ENCODE peak calls at places on chromosomes 4 and X, in four cellular contexts. E is A549, D is GM23338, S is HCT116. B is an unnamed sample.

GRCh38 chr4:115332078-115332477 is 218.7 kb upstream of the NDST4 start:
- DNase-seq in E (no peak), D (no peak), S (no peak), B (no peak)

GRCh38 chr4:20284990-20285389 is 33.3 kb downstream of the SLIT2 start:
- DNase-seq in E (no peak), D (no peak), S (no peak), B (no peak)

GRCh38 chr4:80153800-80154546 is 43.3 kb upstream of the PRDM8 start:
- DNase-seq in E (no peak), D (no peak), S (no peak), B (no peak)

GRCh38 chr4:39660045-39660444 is 21.4 kb upstream of the SMIM14 start:
- DNase-seq in E (no peak), D (no peak), S (no peak), B (no peak)

GRCh38 chrX:133698298-133698697 is 283.0 kb upstream of the GPC4 start:
- DNase-seq in E (no peak), D (peak; percentile 29), S (no peak), B (no peak)

GRCh38 chr4:172786039-172786792 is 382.4 kb upstream of the GALNT7 start:
- DNase-seq in E (no peak), D (no peak), S (no peak), B (peak; percentile 7)

GRCh38 chr4:163385466-163385865 is 41.8 kb downstream of the NPY5R start:
- DNase-seq in E (no peak), D (peak; percentile 8), S (no peak), B (no peak)

GRCh38 chr4:5706486-5707290 is 1.7 kb downstream of the EVC2 start:
- DNase-seq in E (peak; percentile 6), D (no peak), S (no peak), B (no peak)

GRCh38 chrX:110082156-110082555 is 79.2 kb downstream of the TMEM164 start:
- DNase-seq in E (peak; percentile 57), D (no peak), S (no peak), B (no peak)

GRCh38 chrX:150565551-150565950 is 2.9 kb upstream of the MTM1 start:
- DNase-seq in E (no peak), D (peak; percentile 49), S (no peak), B (no peak)

GRCh38 chr4:6227412-6228157 is 27.2 kb upstream of the JAKMIP1 start:
- DNase-seq in E (no peak), D (no peak), S (no peak), B (no peak)

GRCh38 chr4:6869944-6870343 is 39.7 kb upstream of the TBC1D14 start:
- DNase-seq in E (no peak), D (no peak), S (no peak), B (no peak)

GRCh38 chr4:155614111-155614762 is 52.4 kb upstream of the GUCY1A1 start:
- DNase-seq in E (no peak), D (no peak), S (no peak), B (no peak)

GRCh38 chrX:37685452-37686347 is at the start of gene XK:
- DNase-seq in E (peak; percentile 76), D (peak; percentile 74), S (peak; percentile 71), B (no peak)

DNA sequence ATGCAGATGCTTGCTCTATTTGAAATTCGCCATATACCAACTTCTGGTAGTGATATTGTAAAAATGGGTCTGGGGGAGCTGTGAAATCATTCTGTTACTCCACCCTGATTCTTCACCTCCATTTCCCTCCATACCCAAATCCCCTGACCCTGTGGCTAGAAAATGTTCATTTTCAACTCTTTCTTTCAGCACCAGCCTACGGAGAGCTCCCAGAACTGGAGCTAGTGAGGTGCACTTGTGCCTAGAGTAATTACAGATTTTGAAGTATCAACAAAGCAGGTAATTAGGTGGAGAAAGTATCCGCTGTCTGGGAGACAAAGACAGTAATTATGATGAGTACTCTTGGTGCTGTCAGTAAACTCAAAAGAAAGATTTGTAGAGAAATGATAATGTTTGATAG is 8.1 kb downstream of the ARHGAP36 start:
- DNase-seq in E (no peak), D (no peak), S (no peak), B (no peak)
- TF ChIP-seq REST in E (peak; percentile 79), D (peak; percentile 49), S (peak; percentile 21), B (peak; percentile 85)

DNA sequence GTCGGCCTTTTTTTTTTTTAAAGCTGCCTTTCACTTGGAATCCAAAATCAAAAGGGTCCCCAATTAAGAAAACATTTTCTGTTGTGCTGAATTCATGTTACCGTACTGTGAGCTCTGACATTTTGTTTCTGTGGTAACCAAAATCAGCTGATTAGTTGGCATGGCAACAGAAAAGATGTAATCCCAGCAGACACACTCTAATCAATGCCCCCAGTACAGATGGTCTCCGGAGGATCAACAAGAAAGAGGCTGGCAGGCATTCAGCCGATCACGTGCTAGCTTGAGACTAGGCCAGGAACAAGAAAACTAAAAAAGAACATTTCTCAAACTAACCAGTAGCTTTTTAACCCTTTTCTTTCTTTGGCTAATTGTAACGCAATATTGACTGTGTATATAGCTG is 306.6 kb downstream of the LDB2 start:
- DNase-seq in E (no peak), D (no peak), S (no peak), B (no peak)
- TF ChIP-seq REST in E (no peak), D (no peak), S (no peak), B (no peak)

GRCh38 chrX:131045786-131046185 is 12.4 kb upstream of the ARHGAP36 start:
- DNase-seq in E (no peak), D (no peak), S (no peak), B (no peak)
- TF ChIP-seq REST in E (no peak), D (no peak), S (no peak), B (no peak)

GRCh38 chr4:13627606-13628301 is at the start of gene BOD1L1:
- DNase-seq in E (peak; percentile 90), D (peak; percentile 94), S (peak; percentile 85), B (peak; percentile 88)
- TF ChIP-seq REST in E (no peak), D (no peak), S (no peak), B (peak; percentile 51)

GRCh38 chrX:130296743-130297142 is 28.0 kb upstream of the ZNF280C start:
- DNase-seq in E (no peak), D (no peak), S (no peak), B (no peak)
- TF ChIP-seq REST in E (no peak), D (no peak), S (no peak), B (no peak)

GRCh38 chr4:184733654-184734524 is at the start of gene CENPU:
- DNase-seq in E (peak; percentile 96), D (peak; percentile 99), S (peak; percentile 91), B (peak; percentile 99)
- TF ChIP-seq REST in E (no peak), D (peak; percentile 15), S (no peak), B (peak; percentile 52)

GRCh38 chr4:60133414-60133813 is 1066.7 kb upstream of the ADGRL3 start:
- DNase-seq in E (no peak), D (no peak), S (no peak), B (no peak)

GRCh38 chr4:60129740-60130139 is 1070.4 kb upstream of the ADGRL3 start:
- DNase-seq in E (no peak), D (no peak), S (no peak), B (no peak)

GRCh38 chr4:60134106-60134505 is 1066.0 kb upstream of the ADGRL3 start:
- DNase-seq in E (no peak), D (no peak), S (no peak), B (no peak)

GRCh38 chr4:60128916-60129315 is 1071.2 kb upstream of the ADGRL3 start:
- DNase-seq in E (no peak), D (no peak), S (no peak), B (no peak)
- TF ChIP-seq REST in E (no peak), D (no peak), S (no peak), B (no peak)

B was measured in HL-60.